ENCODE peak calls at places on chromosomes 6 and 20, in eight cellular contexts. K is dorsolateral prefrontal cortex, O is neural crest cell, L is uterus, U is tibial nerve, C is A549, D is mesothelial cell of epicardium, M is mammary epithelial cell. R is an unnamed sample.

GRCh38 chr6:18062733-18063132 is 59.7 kb downstream of the NHLRC1 start:
- DNase-seq in K (no peak), O (no peak), L (no peak), D (no peak), U (no peak), M (no peak), C (no peak), R (no peak)

GRCh38 chr20:23151008-23151703 is 65.0 kb upstream of the CD93 start:
- DNase-seq in C (no peak), U (no peak), K (no peak), M (no peak), D (no peak), O (no peak), L (no peak), R (no peak)

GRCh38 chr20:31664696-31665354 is 27.1 kb downstream of the COX4I2 start:
- DNase-seq in C (no peak), U (no peak), O (no peak), L (no peak), K (no peak), D (no peak), M (no peak), R (no peak)

GRCh38 chr6:89950879-89951391 is 56.7 kb downstream of the GJA10 start:
- DNase-seq in O (no peak), K (no peak), L (no peak), C (no peak), M (peak), U (no peak), D (no peak), R (no peak)

GRCh38 chr6:137177611-137178010 is 4.2 kb upstream of the IL22RA2 start:
- DNase-seq in C (no peak), D (no peak), M (no peak), O (no peak), K (no peak), U (no peak), L (no peak), R (no peak)

GRCh38 chr20:48205281-48205782 is 420.1 kb upstream of the SULF2 start:
- DNase-seq in L (no peak), D (no peak), U (no peak), O (no peak), K (no peak), M (no peak), C (no peak), R (no peak)

GRCh38 chr6:14396826-14397517 is 279.4 kb downstream of the CD83 start:
- DNase-seq in O (no peak), L (no peak), D (no peak), C (no peak), U (no peak), K (no peak), M (no peak), R (no peak)

GRCh38 chr6:53347921-53348435 is 772 bp downstream of the ELOVL5 start:
- DNase-seq in D (peak), O (peak), L (peak), C (peak), M (peak), U (peak), K (peak), R (no peak)

GRCh38 chr6:157557541-157557940 is 176.6 kb downstream of the ZDHHC14 start:
- DNase-seq in O (no peak), L (no peak), D (no peak), U (no peak), C (no peak), M (no peak), K (no peak), R (no peak)

GRCh38 chr6:153003294-153003645 is 761 bp upstream of the MTRF1L start:
- DNase-seq in O (no peak), C (no peak), M (peak), L (no peak), D (no peak), U (no peak), K (no peak), R (no peak)

GRCh38 chr6:133590814-133591213 is 298.1 kb upstream of the TCF21 start:
- DNase-seq in L (no peak), K (no peak), O (no peak), U (no peak), D (no peak), C (peak), M (peak), R (no peak)

DNA sequence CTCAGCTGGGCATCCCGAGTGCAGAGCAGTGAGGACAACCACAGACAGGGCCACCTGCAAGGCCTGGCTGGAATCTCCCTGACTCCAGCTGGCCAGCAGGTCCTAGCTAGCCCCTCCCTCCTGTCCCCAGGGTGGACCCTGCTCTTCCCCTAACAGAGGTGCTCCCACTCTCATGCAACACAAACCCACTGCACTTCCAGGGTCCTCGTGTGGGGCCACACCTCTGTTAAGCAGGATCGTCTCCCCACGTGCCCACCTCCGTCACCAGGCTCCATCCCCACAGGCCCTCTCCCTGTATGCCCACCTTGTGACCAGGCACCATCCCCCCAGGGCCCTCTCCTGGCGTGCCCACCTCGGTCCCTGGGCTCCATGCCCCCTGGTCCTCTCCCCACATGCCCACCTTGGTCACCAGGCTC is 17.3 kb downstream of the TAF4 start:
- DNase-seq in C (no peak), M (no peak), K (no peak), O (no peak), L (no peak), D (no peak), U (no peak), R (no peak)
- TF ChIP-seq CTCF in C (no peak), M (no peak), K (no peak), O (no peak), L (no peak), D (no peak), U (no peak), R (no peak)

GRCh38 chr6:165689699-165690098 is 26.7 kb upstream of the PDE10A start:
- DNase-seq in O (no peak), L (no peak), C (no peak), U (no peak), K (no peak), M (no peak), D (no peak), R (no peak)
- TF ChIP-seq CTCF in O (peak), L (no peak), C (no peak), U (no peak), K (no peak), M (no peak), D (no peak), R (no peak)

GRCh38 chr20:10167025-10167424 is 51.6 kb upstream of the SNAP25 start:
- DNase-seq in U (no peak), L (no peak), O (no peak), D (no peak), K (no peak), M (no peak), C (no peak), R (no peak)
- TF ChIP-seq CTCF in U (no peak), L (no peak), O (no peak), D (no peak), K (no peak), M (no peak), C (no peak), R (no peak)

GRCh38 chr20:34311118-34312023 is 8.2 kb upstream of the AHCY start:
- DNase-seq in O (peak), L (no peak), M (no peak), C (peak), D (no peak), K (no peak), U (no peak), R (no peak)
- TF ChIP-seq CTCF in O (peak), L (no peak), M (no peak), C (peak), D (no peak), K (peak), U (no peak), R (no peak)

DNA sequence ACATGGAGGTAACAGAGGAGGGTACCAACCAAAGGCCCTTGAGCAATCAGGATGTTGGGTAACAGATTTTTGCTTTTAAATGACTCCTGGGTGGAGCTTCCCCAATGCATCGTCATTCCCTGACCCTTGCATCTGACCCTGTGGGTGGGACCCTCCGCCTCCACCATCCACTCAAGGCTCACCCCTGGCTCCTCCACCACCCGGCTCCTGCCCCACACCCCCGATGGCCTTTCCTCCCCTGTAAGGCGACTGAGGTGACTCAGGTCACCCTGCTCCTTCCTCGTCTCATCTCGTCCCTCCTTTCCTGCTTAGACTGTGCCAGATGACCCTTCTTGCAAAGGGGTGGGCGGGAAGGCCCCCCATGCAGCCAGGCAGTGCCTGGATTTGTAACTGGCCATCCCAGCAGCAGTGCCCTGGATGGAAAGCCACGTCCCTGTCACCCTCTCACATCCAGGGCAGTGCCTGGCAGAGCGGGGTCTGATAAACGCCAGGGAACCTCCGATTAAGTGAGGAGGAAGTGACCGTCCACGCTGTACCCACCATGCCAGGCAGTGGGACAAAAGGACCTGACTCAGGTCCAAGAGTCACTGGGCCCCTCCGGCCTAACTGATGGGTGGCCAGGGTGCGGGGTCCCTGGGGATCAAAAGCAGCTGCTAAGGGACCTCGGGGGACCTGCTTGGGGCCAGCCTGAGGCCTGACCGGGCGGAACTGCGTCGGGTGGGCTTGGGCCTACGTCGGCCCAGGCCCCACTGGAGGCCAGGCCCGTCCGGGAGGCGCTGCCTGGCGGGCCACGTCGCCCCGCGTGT is 624 bp upstream of the NPEPL1 start:
- DNase-seq in K (no peak), C (no peak), D (no peak), M (no peak), L (peak), U (no peak), O (no peak), R (no peak)
- TF ChIP-seq CTCF in K (no peak), C (no peak), D (no peak), M (no peak), L (no peak), U (no peak), O (no peak), R (no peak)